ENCODE peak calls at places on chromosomes 1 and 21, in nine cellular contexts. One of them, this sample, is unnamed.

GRCh38 chr1:182280521-182280920 is 111.1 kb downstream of the GLUL start:
- DNase-seq in germinal center: no peak
- DNase-seq in activated T-cell treated with anti-CD3 and anti-CD28 coated beads for 24 hours: no peak
- DNase-seq in CD8-positive, alpha-beta T cell: no peak
- DNase-seq in cerebellum: no peak
- DNase-seq in iris pigment epithelial cell: no peak
- DNase-seq in AG04449: no peak
- DNase-seq in fibroblast of lung: no peak
- DNase-seq in myocyte: no peak
- DNase-seq in this sample: no peak

GRCh38 chr1:198326915-198327314 is 170.1 kb downstream of the NEK7 start:
- DNase-seq in cerebellum: no peak
- DNase-seq in iris pigment epithelial cell: no peak
- DNase-seq in germinal center: no peak
- DNase-seq in CD8-positive, alpha-beta T cell: no peak
- DNase-seq in activated T-cell treated with anti-CD3 and anti-CD28 coated beads for 24 hours: no peak
- DNase-seq in AG04449: no peak
- DNase-seq in fibroblast of lung: peak
- DNase-seq in myocyte: peak
- DNase-seq in this sample: no peak

GRCh38 chr1:3330771-3331245 is 123.7 kb upstream of the ARHGEF16 start:
- DNase-seq in activated T-cell treated with anti-CD3 and anti-CD28 coated beads for 24 hours: no peak
- DNase-seq in germinal center: no peak
- DNase-seq in AG04449: no peak
- DNase-seq in iris pigment epithelial cell: no peak
- DNase-seq in fibroblast of lung: no peak
- DNase-seq in CD8-positive, alpha-beta T cell: no peak
- DNase-seq in cerebellum: no peak
- DNase-seq in myocyte: no peak
- DNase-seq in this sample: no peak

GRCh38 chr21:15751561-15751960 is 21.8 kb downstream of the USP25 start:
- DNase-seq in activated T-cell treated with anti-CD3 and anti-CD28 coated beads for 24 hours: no peak
- DNase-seq in germinal center: no peak
- DNase-seq in fibroblast of lung: no peak
- DNase-seq in iris pigment epithelial cell: no peak
- DNase-seq in cerebellum: no peak
- DNase-seq in myocyte: no peak
- DNase-seq in CD8-positive, alpha-beta T cell: no peak
- DNase-seq in AG04449: no peak
- DNase-seq in this sample: no peak

GRCh38 chr1:97042551-97042950 is 321.0 kb downstream of the PTBP2 start:
- DNase-seq in germinal center: no peak
- DNase-seq in activated T-cell treated with anti-CD3 and anti-CD28 coated beads for 24 hours: no peak
- DNase-seq in cerebellum: no peak
- DNase-seq in fibroblast of lung: peak
- DNase-seq in CD8-positive, alpha-beta T cell: no peak
- DNase-seq in iris pigment epithelial cell: peak
- DNase-seq in myocyte: peak
- DNase-seq in AG04449: no peak
- DNase-seq in this sample: no peak

GRCh38 chr1:23957096-23957495 is 2.5 kb upstream of the PNRC2 start:
- DNase-seq in iris pigment epithelial cell: no peak
- DNase-seq in germinal center: no peak
- DNase-seq in activated T-cell treated with anti-CD3 and anti-CD28 coated beads for 24 hours: no peak
- DNase-seq in myocyte: no peak
- DNase-seq in CD8-positive, alpha-beta T cell: no peak
- DNase-seq in AG04449: no peak
- DNase-seq in cerebellum: peak
- DNase-seq in fibroblast of lung: no peak
- DNase-seq in this sample: no peak

GRCh38 chr21:33031152-33031551 is 5.4 kb downstream of the OLIG2 start:
- DNase-seq in cerebellum: no peak
- DNase-seq in CD8-positive, alpha-beta T cell: no peak
- DNase-seq in AG04449: no peak
- DNase-seq in myocyte: no peak
- DNase-seq in germinal center: no peak
- DNase-seq in iris pigment epithelial cell: no peak
- DNase-seq in activated T-cell treated with anti-CD3 and anti-CD28 coated beads for 24 hours: no peak
- DNase-seq in fibroblast of lung: no peak
- DNase-seq in this sample: no peak

GRCh38 chr1:18989956-18990355 is 33.5 kb upstream of the IFFO2 start:
- DNase-seq in fibroblast of lung: no peak
- DNase-seq in iris pigment epithelial cell: no peak
- DNase-seq in cerebellum: no peak
- DNase-seq in myocyte: no peak
- DNase-seq in activated T-cell treated with anti-CD3 and anti-CD28 coated beads for 24 hours: no peak
- DNase-seq in germinal center: no peak
- DNase-seq in CD8-positive, alpha-beta T cell: no peak
- DNase-seq in AG04449: no peak
- DNase-seq in this sample: no peak

This sample was measured in aorta.